ENCODE peak calls at places on chromosomes 4 and X, in nine cellular contexts. Z is GM13976; W is EH; I is pancreas; B is naive B cell; O is fibroblast of pulmonary artery; Y is memory B cell; X is anterior cingulate cortex; D is stimulated activated CD4-positive, alpha-beta T cell treated with anti-CD3 and anti-CD28 coated beads, Interleukin-2, amount 100 ng/mL, for 48 hours. H is an unnamed sample.

GRCh38 chr4:189302719-189303118 is 638.0 kb upstream of the FRG1 start:
- DNase-seq in D (no peak), W (no peak), Z (no peak), O (no peak), B (no peak), Y (no peak), I (no peak), X (no peak), H (no peak)

GRCh38 chrX:13906103-13906502 is 89.2 kb upstream of the GPM6B start:
- DNase-seq in O (peak), W (no peak), B (no peak), I (no peak), Z (no peak), D (no peak), X (peak), Y (no peak), H (no peak)

GRCh38 chr4:128590773-128591172 is 218.7 kb upstream of the JADE1 start:
- DNase-seq in Z (no peak), X (no peak), Y (no peak), B (no peak), D (no peak), O (no peak), W (no peak), I (peak), H (no peak)

GRCh38 chr4:48133668-48134444 is at the start of gene TXK:
- DNase-seq in D (no peak), B (no peak), Y (no peak), W (peak), I (no peak), X (no peak), Z (no peak), O (no peak), H (no peak)

GRCh38 chrX:50707376-50707775 is 106.6 kb downstream of the SHROOM4 start:
- DNase-seq in B (no peak), W (no peak), D (no peak), Z (no peak), Y (no peak), O (no peak), I (no peak), X (no peak), H (no peak)

GRCh38 chr4:3746701-3747581 is 19.2 kb upstream of the ADRA2C start:
- DNase-seq in D (no peak), I (peak), X (no peak), Z (no peak), B (no peak), Y (no peak), O (no peak), W (no peak), H (no peak)

GRCh38 chrX:15143050-15143824 is 126.6 kb downstream of the ASB9 start:
- DNase-seq in W (peak), O (peak), I (peak), Y (peak), X (peak), B (peak), Z (peak), D (peak), H (peak)

GRCh38 chr4:7854697-7855370 is 84.8 kb downstream of the AFAP1 start:
- DNase-seq in X (no peak), Y (no peak), B (no peak), W (no peak), I (no peak), D (no peak), O (no peak), Z (no peak), H (no peak)

GRCh38 chr4:52870225-52870624 is 8.1 kb downstream of the RASL11B start:
- DNase-seq in X (no peak), W (no peak), O (no peak), I (no peak), D (no peak), Y (no peak), Z (no peak), B (no peak), H (no peak)

GRCh38 chr4:112813790-112814189 is 176.8 kb downstream of the LARP7 start:
- DNase-seq in I (no peak), Z (peak), Y (no peak), D (no peak), B (no peak), W (peak), X (no peak), O (peak), H (peak)

GRCh38 chrX:120304241-120304640 is 7.0 kb downstream of the TMEM255A start:
- DNase-seq in B (no peak), I (no peak), W (no peak), Z (no peak), Y (no peak), O (no peak), D (no peak), X (no peak), H (no peak)

GRCh38 chrX:69538321-69538876 is 34.3 kb downstream of the NALF2 start:
- DNase-seq in D (peak), W (peak), I (peak), O (peak), Z (peak), Y (peak), X (peak), B (peak), H (peak)

GRCh38 chrX:8284131-8284530 is 113.1 kb upstream of the VCX2 start:
- DNase-seq in Y (no peak), I (no peak), O (no peak), Z (no peak), X (no peak), B (no peak), D (no peak), W (no peak), H (no peak)

H was measured in GM10248.